ENCODE peak calls at places on chromosomes 3 and 15, in six cellular contexts. L, F, J, G, Z and T are unnamed samples.

GRCh38 chr3:36032180-36032895 is 348.0 kb upstream of the STAC start:
- DNase-seq in Z (no peak), J (no peak), L (no peak), G (no peak), F (no peak), T (no peak)

GRCh38 chr3:70064194-70064787 is 64.8 kb downstream of the SAMMSON start:
- DNase-seq in J (no peak), L (no peak), G (peak), F (peak), Z (no peak), T (no peak)

GRCh38 chr3:108099679-108100428 is 9.0 kb upstream of the CD47 start:
- DNase-seq in J (no peak), G (no peak), L (no peak), F (no peak), Z (no peak), T (no peak)

GRCh38 chr3:28846948-28847527 is 433.8 kb upstream of the RBMS3 start:
- DNase-seq in Z (no peak), F (no peak), L (no peak), G (no peak), J (no peak), T (no peak)

GRCh38 chr3:133941390-133941789 is 45.7 kb upstream of the RAB6B start:
- DNase-seq in L (no peak), G (no peak), J (no peak), F (peak), Z (no peak), T (no peak)

GRCh38 chr15:31401282-31401681 is 74.6 kb downstream of the KLF13 start:
- DNase-seq in Z (no peak), L (no peak), J (no peak), G (no peak), F (no peak), T (no peak)

GRCh38 chr3:46693897-46694235 is 387 bp upstream of the ALS2CL start:
- DNase-seq in F (no peak), L (peak), Z (no peak), J (no peak), G (no peak), T (no peak)

GRCh38 chr3:84904819-84905555 is 53.8 kb upstream of the CADM2 start:
- DNase-seq in F (no peak), J (no peak), G (no peak), Z (no peak), L (no peak), T (no peak)

GRCh38 chr3:29090912-29091597 is 189.8 kb upstream of the RBMS3 start:
- DNase-seq in F (no peak), Z (no peak), G (no peak), J (no peak), L (no peak), T (no peak)